ENCODE peak calls at places on chromosomes 13 and 19, in six cellular contexts. I is psoas muscle, B is tibial artery, K is suprapubic skin, U is cardiac fibroblast, D is BE2C. T is an unnamed sample.
A peak's percentile ranks its signal among the peaks of the same experiment; 100 is the strongest.

GRCh38 chr19:55681131-55682087 is 6.4 kb downstream of the EPN1 start:
- DNase-seq in I (no peak), B (no peak), K (no peak), U (no peak), D (no peak), T (no peak)

GRCh38 chr13:37716395-37716794 is 117.8 kb upstream of the POSTN start:
- DNase-seq in I (no peak), B (no peak), K (no peak), U (peak; percentile 74), D (no peak), T (no peak)

GRCh38 chr19:1355258-1355973 is 28.3 kb upstream of the NDUFS7 start:
- DNase-seq in I (no peak), B (no peak), K (no peak), U (peak; percentile 19), D (no peak), T (no peak)

GRCh38 chr13:99103536-99103935 is 97.1 kb upstream of the UBAC2 start:
- DNase-seq in I (no peak), B (no peak), K (no peak), U (no peak), D (no peak), T (no peak)

GRCh38 chr19:40503300-40503699 is 36.5 kb downstream of the SPTBN4 start:
- DNase-seq in I (no peak), B (no peak), K (no peak), U (no peak), D (peak; percentile 78), T (no peak)

GRCh38 chr19:41944336-41944735 is 14.8 kb downstream of the RABAC1 start:
- DNase-seq in I (no peak), B (no peak), K (no peak), U (no peak), D (no peak), T (no peak)

GRCh38 chr19:38429055-38429810 is 3.2 kb upstream of the RASGRP4 start:
- DNase-seq in I (no peak), B (no peak), K (no peak), U (no peak), D (no peak), T (no peak)

GRCh38 chr13:101700598-101700997 is 248.1 kb downstream of the ITGBL1 start:
- DNase-seq in I (no peak), B (no peak), K (no peak), U (peak; percentile 78), D (no peak), T (peak; percentile 56)

GRCh38 chr19:9309974-9310446 is 372 bp upstream of the ZNF699 start:
- DNase-seq in I (peak; percentile 91), B (peak; percentile 95), K (peak; percentile 97), U (peak; percentile 96), D (peak; percentile 97), T (peak; percentile 85)

DNA sequence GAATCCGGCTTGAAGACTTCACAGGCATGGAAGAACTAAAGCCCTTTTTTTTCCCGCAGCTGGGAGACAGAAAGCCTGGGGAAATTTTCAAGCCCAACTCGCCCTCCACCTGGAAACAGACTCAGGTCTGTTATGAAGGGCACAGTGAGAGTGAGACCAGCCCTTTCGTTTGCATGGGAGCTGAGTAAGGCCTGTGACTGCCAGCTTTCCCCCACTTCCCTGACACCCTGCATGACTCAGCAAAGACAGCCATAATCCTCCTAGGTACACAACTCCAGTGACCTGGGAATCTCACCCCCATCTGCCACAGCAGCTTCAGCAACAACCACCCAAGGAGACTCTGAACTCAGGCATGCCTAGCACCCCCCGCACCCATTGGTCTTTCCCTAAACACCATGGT is 87.6 kb upstream of the ZNF91 start:
- DNase-seq in I (no peak), B (no peak), K (no peak), U (no peak), D (no peak), T (peak; percentile 72)
- TF ChIP-seq CTCF in I (no peak), B (no peak), K (no peak), U (no peak), D (no peak), T (no peak)

DNA sequence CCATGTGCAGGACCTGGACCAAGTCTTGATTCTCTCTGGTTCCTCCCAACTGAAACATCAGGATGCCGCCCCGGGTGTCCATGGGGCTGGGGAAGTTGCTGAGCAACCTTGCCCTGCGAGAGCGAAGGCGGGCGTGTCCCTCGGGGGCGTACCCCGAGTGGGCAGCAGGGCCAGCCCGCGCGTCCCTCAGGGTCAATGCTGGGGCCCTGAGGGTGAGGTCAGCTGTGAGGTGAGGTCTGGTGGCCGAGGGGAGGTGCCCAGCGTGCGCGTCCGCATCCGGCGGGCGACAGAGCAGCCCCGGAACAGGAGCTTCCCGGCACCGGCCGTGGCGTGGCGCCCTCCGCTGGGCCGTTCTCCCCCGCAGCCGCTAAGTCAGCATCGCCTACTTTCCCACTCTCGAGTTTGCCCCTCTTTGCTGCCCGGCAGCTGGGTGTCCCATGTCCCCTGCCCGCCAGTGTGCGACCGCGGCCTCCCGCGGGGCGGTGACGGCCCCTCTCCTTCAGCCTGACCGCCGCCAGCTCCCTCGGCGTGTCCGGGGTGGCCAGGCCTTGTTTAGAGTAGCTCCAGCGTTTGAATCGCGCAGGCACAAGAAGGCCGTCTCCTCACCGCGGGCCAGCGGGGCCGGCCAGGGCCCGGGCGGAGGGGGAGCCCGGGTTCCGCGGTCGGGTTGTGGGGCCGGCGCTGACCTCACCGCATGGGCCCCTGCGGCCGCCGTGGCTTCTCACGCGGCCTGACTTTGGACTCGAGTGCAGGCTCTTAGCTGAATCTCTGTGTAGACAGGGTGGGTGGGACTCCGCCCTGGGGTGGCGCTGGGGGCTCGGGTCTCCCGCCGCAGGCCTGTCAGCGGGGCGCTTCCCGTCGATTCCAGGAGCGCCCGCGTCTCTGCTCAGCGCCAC is 33.0 kb downstream of the GJA3 start:
- DNase-seq in I (peak; percentile 83), B (peak; percentile 84), K (peak; percentile 73), U (peak; percentile 53), D (peak; percentile 67), T (peak; percentile 92)
- H3K4me3 ChIP-seq in I (peak overlapping the region; percentile 73), B (peak overlapping the region; percentile 65), K (peak overlapping the region; percentile 60), U (peak overlapping the region; percentile 53), D (peak overlapping the region; percentile 72), T (peak overlapping the region; percentile 27)

GRCh38 chr13:44818428-44818827 is 170.8 kb downstream of the NUFIP1 start:
- DNase-seq in I (no peak), B (no peak), K (no peak), U (peak; percentile 51), D (peak; percentile 28), T (no peak)
- TF ChIP-seq CTCF in I (no peak), B (no peak), K (no peak), U (no peak), D (peak; percentile 57), T (no peak)

GRCh38 chr19:29525901-29526729 is at the start of gene VSTM2B:
- DNase-seq in I (peak; percentile 26), B (no peak), K (no peak), U (no peak), D (no peak), T (no peak)

GRCh38 chr19:29528946-29529645 is 3.3 kb downstream of the VSTM2B start:
- DNase-seq in I (peak; percentile 34), B (no peak), K (no peak), U (no peak), D (no peak), T (no peak)

GRCh38 chr19:29528350-29528945 is 2.7 kb downstream of the VSTM2B start:
- DNase-seq in I (peak; percentile 55), B (no peak), K (no peak), U (peak; percentile 72), D (peak; percentile 80), T (no peak)

GRCh38 chr19:29526730-29527499 is 1.1 kb downstream of the VSTM2B start:
- DNase-seq in I (peak; percentile 34), B (no peak), K (no peak), U (no peak), D (no peak), T (no peak)

GRCh38 chr19:29527500-29528328 is 1.9 kb downstream of the VSTM2B start:
- DNase-seq in I (peak; percentile 39), B (no peak), K (no peak), U (no peak), D (no peak), T (no peak)
- H3K4me3 ChIP-seq in I (peak overlapping the region; percentile 49), B (no peak overlapping the region), K (peak overlapping the region; percentile 40), U (peak overlapping the region; percentile 30), D (no peak overlapping the region), T (no peak overlapping the region)

GRCh38 chr13:48265217-48265815 is 32.3 kb downstream of the ITM2B start:
- DNase-seq in I (no peak), B (no peak), K (no peak), U (no peak), D (no peak), T (no peak)
- TF ChIP-seq CTCF in I (no peak), B (no peak), K (no peak), U (no peak), D (no peak), T (no peak)

GRCh38 chr13:52852444-52852843 is 4.0 kb upstream of the PCDH8 start:
- DNase-seq in I (no peak), B (no peak), K (no peak), U (no peak), D (peak; percentile 15), T (no peak)

GRCh38 chr13:52848455-52849190 is at the start of gene PCDH8:
- DNase-seq in I (no peak), B (no peak), K (no peak), U (no peak), D (peak; percentile 94), T (no peak)

GRCh38 chr13:52849727-52850395 is 1.4 kb upstream of the PCDH8 start:
- DNase-seq in I (no peak), B (no peak), K (no peak), U (no peak), D (no peak), T (no peak)

GRCh38 chr13:52851153-52851962 is 2.9 kb upstream of the PCDH8 start:
- DNase-seq in I (no peak), B (no peak), K (no peak), U (peak; percentile 11), D (peak; percentile 45), T (no peak)

DNA sequence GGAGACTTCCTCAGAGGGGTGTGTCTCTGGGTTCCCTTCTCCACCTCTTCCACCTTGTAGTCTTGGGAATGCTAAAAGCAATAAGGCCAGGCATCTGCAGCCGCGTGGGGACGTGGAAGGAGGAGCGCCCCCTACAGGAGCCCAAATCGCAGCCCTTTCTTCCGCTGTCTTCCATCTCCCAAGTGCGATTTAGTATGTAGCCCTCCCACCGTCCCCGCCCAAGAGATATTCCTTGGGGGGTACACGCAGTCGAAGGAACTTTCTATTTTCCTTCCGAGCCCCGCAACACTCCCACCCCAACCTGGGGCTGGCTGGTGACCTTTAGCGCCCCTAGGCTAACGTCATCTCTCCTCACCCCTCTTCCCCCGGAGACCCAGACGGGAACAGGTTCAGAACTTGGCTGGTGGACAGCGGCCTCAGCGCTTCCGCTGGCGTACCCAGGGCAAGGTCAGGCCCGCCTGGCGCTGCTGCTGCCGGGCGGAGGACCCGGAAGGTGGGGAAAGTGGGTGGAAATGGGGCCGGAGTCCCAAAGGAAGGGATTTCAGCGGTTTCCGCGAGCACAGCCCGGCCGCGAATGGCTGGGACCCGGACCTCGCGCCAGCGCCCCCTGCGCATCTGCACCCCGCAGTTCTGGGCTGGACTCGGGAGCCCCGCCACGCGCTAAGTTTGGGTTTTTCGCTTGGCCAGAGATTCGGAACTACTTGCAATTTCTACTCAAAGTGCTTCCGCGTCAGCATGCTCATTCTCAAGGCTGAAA is 2.1 kb upstream of the PCDH8 start:
- DNase-seq in I (peak; percentile 85), B (peak; percentile 71), K (no peak), U (peak; percentile 34), D (peak; percentile 68), T (peak; percentile 89)
- H3K4me3 ChIP-seq in I (peak overlapping the region; percentile 68), B (peak overlapping the region; percentile 55), K (peak overlapping the region; percentile 81), U (peak overlapping the region; percentile 54), D (peak overlapping the region; percentile 79), T (peak overlapping the region; percentile 46)